ENCODE peak calls at places on chromosome 19, in eight cellular contexts. One of them, this sample, is unnamed.

GRCh38 chr19:5086725-5087439 is 118.0 kb downstream of the KDM4B start:
- DNase-seq in IMR-90: no peak
- DNase-seq in Peyer's patch: no peak
- DNase-seq in GM23338: peak; percentile 70
- DNase-seq in AG10803: no peak
- DNase-seq in astrocyte of the spinal cord: no peak
- DNase-seq in BE2C: peak; percentile 52
- DNase-seq in uterus: no peak
- DNase-seq in this sample: no peak

GRCh38 chr19:16319466-16319865 is 5.2 kb upstream of the KLF2 start:
- DNase-seq in IMR-90: peak; percentile 49
- DNase-seq in Peyer's patch: peak; percentile 62
- DNase-seq in GM23338: no peak
- DNase-seq in AG10803: peak; percentile 23
- DNase-seq in astrocyte of the spinal cord: peak; percentile 71
- DNase-seq in BE2C: no peak
- DNase-seq in uterus: no peak
- DNase-seq in this sample: no peak

GRCh38 chr19:41305923-41306322 is 4.0 kb upstream of the CCDC97 start:
- DNase-seq in IMR-90: no peak
- DNase-seq in Peyer's patch: no peak
- DNase-seq in GM23338: no peak
- DNase-seq in AG10803: no peak
- DNase-seq in astrocyte of the spinal cord: no peak
- DNase-seq in BE2C: no peak
- DNase-seq in uterus: no peak
- DNase-seq in this sample: no peak

GRCh38 chr19:11264452-11265176 is 2.3 kb upstream of the DOCK6 start:
- DNase-seq in IMR-90: no peak
- DNase-seq in Peyer's patch: peak; percentile 82
- DNase-seq in GM23338: peak; percentile 70
- DNase-seq in AG10803: no peak
- DNase-seq in astrocyte of the spinal cord: no peak
- DNase-seq in BE2C: no peak
- DNase-seq in uterus: peak; percentile 55
- DNase-seq in this sample: no peak

GRCh38 chr19:16327911-16328823 is 3.5 kb downstream of the KLF2 start:
- DNase-seq in IMR-90: peak; percentile 86
- DNase-seq in Peyer's patch: peak; percentile 85
- DNase-seq in GM23338: no peak
- DNase-seq in AG10803: peak; percentile 93
- DNase-seq in astrocyte of the spinal cord: peak; percentile 38
- DNase-seq in BE2C: no peak
- DNase-seq in uterus: peak; percentile 93
- DNase-seq in this sample: peak; percentile 91

GRCh38 chr19:55578761-55579747 is 1.6 kb downstream of the ZNF579 start:
- DNase-seq in IMR-90: no peak
- DNase-seq in Peyer's patch: no peak
- DNase-seq in GM23338: no peak
- DNase-seq in AG10803: no peak
- DNase-seq in astrocyte of the spinal cord: no peak
- DNase-seq in BE2C: no peak
- DNase-seq in uterus: no peak
- DNase-seq in this sample: no peak

GRCh38 chr19:57786906-57787305 is 17.4 kb downstream of the ZNF586 start:
- DNase-seq in IMR-90: no peak
- DNase-seq in Peyer's patch: no peak
- DNase-seq in GM23338: peak; percentile 48
- DNase-seq in AG10803: no peak
- DNase-seq in astrocyte of the spinal cord: no peak
- DNase-seq in BE2C: no peak
- DNase-seq in uterus: no peak
- DNase-seq in this sample: no peak

GRCh38 chr19:4454952-4455738 is 2.4 kb downstream of the UBXN6 start:
- DNase-seq in IMR-90: peak; percentile 62
- DNase-seq in Peyer's patch: no peak
- DNase-seq in GM23338: no peak
- DNase-seq in AG10803: peak; percentile 70
- DNase-seq in astrocyte of the spinal cord: peak; percentile 31
- DNase-seq in BE2C: no peak
- DNase-seq in uterus: peak; percentile 75
- DNase-seq in this sample: peak; percentile 95

GRCh38 chr19:55626350-55626749 is 2.0 kb upstream of the ZNF784 start:
- DNase-seq in IMR-90: no peak
- DNase-seq in Peyer's patch: peak; percentile 68
- DNase-seq in GM23338: no peak
- DNase-seq in AG10803: no peak
- DNase-seq in astrocyte of the spinal cord: no peak
- DNase-seq in BE2C: no peak
- DNase-seq in uterus: no peak
- DNase-seq in this sample: no peak

GRCh38 chr19:16367269-16367683 is 42.6 kb downstream of the KLF2 start:
- DNase-seq in IMR-90: no peak
- DNase-seq in Peyer's patch: peak; percentile 83
- DNase-seq in GM23338: no peak
- DNase-seq in AG10803: no peak
- DNase-seq in astrocyte of the spinal cord: no peak
- DNase-seq in BE2C: no peak
- DNase-seq in uterus: no peak
- DNase-seq in this sample: no peak

GRCh38 chr19:4518345-4519171 is at the start of gene PLIN4:
- DNase-seq in IMR-90: peak; percentile 38
- DNase-seq in Peyer's patch: no peak
- DNase-seq in GM23338: peak; percentile 53
- DNase-seq in AG10803: peak; percentile 39
- DNase-seq in astrocyte of the spinal cord: no peak
- DNase-seq in BE2C: no peak
- DNase-seq in uterus: peak; percentile 91
- DNase-seq in this sample: peak; percentile 79

GRCh38 chr19:525857-526419 is 5.6 kb upstream of the CDC34 start:
- DNase-seq in IMR-90: no peak
- DNase-seq in Peyer's patch: no peak
- DNase-seq in GM23338: no peak
- DNase-seq in AG10803: no peak
- DNase-seq in astrocyte of the spinal cord: no peak
- DNase-seq in BE2C: peak; percentile 9
- DNase-seq in uterus: no peak
- DNase-seq in this sample: no peak

GRCh38 chr19:10560154-10560553 is 5.7 kb downstream of the KRI1 start:
- DNase-seq in IMR-90: no peak
- DNase-seq in Peyer's patch: no peak
- DNase-seq in GM23338: no peak
- DNase-seq in AG10803: no peak
- DNase-seq in astrocyte of the spinal cord: no peak
- DNase-seq in BE2C: no peak
- DNase-seq in uterus: no peak
- DNase-seq in this sample: no peak

GRCh38 chr19:15288146-15288963 is 44.0 kb downstream of the BRD4 start:
- DNase-seq in IMR-90: peak; percentile 24
- DNase-seq in Peyer's patch: peak; percentile 81
- DNase-seq in GM23338: no peak
- DNase-seq in AG10803: peak; percentile 70
- DNase-seq in astrocyte of the spinal cord: peak; percentile 29
- DNase-seq in BE2C: peak; percentile 85
- DNase-seq in uterus: no peak
- DNase-seq in this sample: peak; percentile 55
- TF ChIP-seq CTCF in IMR-90: no peak
- TF ChIP-seq CTCF in Peyer's patch: no peak
- TF ChIP-seq CTCF in GM23338: no peak
- TF ChIP-seq CTCF in AG10803: peak; percentile 25
- TF ChIP-seq CTCF in astrocyte of the spinal cord: no peak
- TF ChIP-seq CTCF in BE2C: peak; percentile 31
- TF ChIP-seq CTCF in uterus: no peak
- TF ChIP-seq CTCF in this sample: no peak

GRCh38 chr19:1825909-1826556 is 14.0 kb upstream of the ATP8B3 start:
- DNase-seq in IMR-90: peak; percentile 56
- DNase-seq in Peyer's patch: peak; percentile 86
- DNase-seq in GM23338: peak; percentile 92
- DNase-seq in AG10803: peak; percentile 52
- DNase-seq in astrocyte of the spinal cord: peak; percentile 50
- DNase-seq in BE2C: peak; percentile 89
- DNase-seq in uterus: peak; percentile 77
- DNase-seq in this sample: peak; percentile 61
- H3K4me3 ChIP-seq in IMR-90: no peak overlapping the region
- H3K4me3 ChIP-seq in Peyer's patch: no peak overlapping the region
- H3K4me3 ChIP-seq in GM23338: no peak overlapping the region
- H3K4me3 ChIP-seq in AG10803: no peak overlapping the region
- H3K4me3 ChIP-seq in astrocyte of the spinal cord: no peak overlapping the region
- H3K4me3 ChIP-seq in BE2C: no peak overlapping the region
- H3K4me3 ChIP-seq in uterus: no peak overlapping the region
- H3K4me3 ChIP-seq in this sample: no peak overlapping the region

DNA sequence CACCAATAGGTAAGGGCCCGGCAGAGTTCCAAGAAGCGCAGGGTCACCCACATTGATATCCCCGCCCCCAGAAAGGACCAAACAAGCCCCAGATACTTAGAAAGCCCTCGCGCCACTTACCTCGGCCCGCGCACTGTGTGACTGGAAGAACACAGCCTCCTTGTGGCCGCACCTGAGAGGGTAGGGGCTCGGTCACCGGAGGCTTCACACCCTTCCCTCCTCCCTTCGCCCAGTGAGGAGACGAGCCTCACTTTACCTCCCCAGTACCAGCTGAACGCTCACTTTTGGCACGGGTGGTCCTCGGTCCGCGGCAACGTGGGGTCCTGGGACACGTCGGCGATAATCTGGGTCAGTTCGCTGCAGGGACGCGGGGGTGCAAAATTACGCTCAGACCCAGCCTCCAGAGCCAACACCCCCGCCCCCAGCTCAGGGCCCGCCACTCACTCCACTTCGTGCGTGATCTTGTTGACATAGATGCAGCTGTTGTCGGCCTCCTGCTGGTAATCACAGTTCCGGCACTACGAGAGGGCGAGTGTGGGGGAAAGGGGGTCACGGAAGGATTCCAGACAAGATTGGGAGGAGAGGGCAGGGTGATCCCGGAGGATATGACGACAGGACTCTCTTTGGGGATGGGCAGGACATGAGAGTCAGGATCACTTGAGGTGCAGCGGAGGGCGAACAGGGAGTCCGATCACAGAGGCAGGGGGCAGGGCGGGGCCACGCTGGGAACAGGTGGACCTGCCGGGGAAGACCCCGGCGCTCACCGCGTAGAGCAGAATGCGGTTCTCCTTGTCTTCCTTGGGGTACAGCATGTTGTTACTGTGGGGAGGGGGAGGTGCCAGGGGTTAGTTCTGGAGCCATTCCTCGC is 546 bp downstream of the POLR2I start:
- DNase-seq in IMR-90: peak; percentile 30
- DNase-seq in Peyer's patch: peak; percentile 51
- DNase-seq in GM23338: peak; percentile 83
- DNase-seq in AG10803: peak; percentile 38
- DNase-seq in astrocyte of the spinal cord: no peak
- DNase-seq in BE2C: no peak
- DNase-seq in uterus: no peak
- DNase-seq in this sample: peak; percentile 47
- TF ChIP-seq CTCF in IMR-90: peak; percentile 24
- TF ChIP-seq CTCF in Peyer's patch: no peak
- TF ChIP-seq CTCF in GM23338: peak; percentile 33
- TF ChIP-seq CTCF in AG10803: peak; percentile 30
- TF ChIP-seq CTCF in astrocyte of the spinal cord: peak; percentile 26
- TF ChIP-seq CTCF in BE2C: peak; percentile 0
- TF ChIP-seq CTCF in uterus: no peak
- TF ChIP-seq CTCF in this sample: peak; percentile 11

GRCh38 chr19:54148158-54148557 is 10.6 kb downstream of the CNOT3 start:
- DNase-seq in IMR-90: no peak
- DNase-seq in Peyer's patch: no peak
- DNase-seq in GM23338: no peak
- DNase-seq in AG10803: no peak
- DNase-seq in astrocyte of the spinal cord: no peak
- DNase-seq in BE2C: no peak
- DNase-seq in uterus: no peak
- DNase-seq in this sample: no peak
- H3K4me3 ChIP-seq in IMR-90: no peak overlapping the region
- H3K4me3 ChIP-seq in Peyer's patch: no peak overlapping the region
- H3K4me3 ChIP-seq in GM23338: no peak overlapping the region
- H3K4me3 ChIP-seq in AG10803: no peak overlapping the region
- H3K4me3 ChIP-seq in astrocyte of the spinal cord: no peak overlapping the region
- H3K4me3 ChIP-seq in BE2C: no peak overlapping the region
- H3K4me3 ChIP-seq in uterus: no peak overlapping the region
- H3K4me3 ChIP-seq in this sample: no peak overlapping the region

DNA sequence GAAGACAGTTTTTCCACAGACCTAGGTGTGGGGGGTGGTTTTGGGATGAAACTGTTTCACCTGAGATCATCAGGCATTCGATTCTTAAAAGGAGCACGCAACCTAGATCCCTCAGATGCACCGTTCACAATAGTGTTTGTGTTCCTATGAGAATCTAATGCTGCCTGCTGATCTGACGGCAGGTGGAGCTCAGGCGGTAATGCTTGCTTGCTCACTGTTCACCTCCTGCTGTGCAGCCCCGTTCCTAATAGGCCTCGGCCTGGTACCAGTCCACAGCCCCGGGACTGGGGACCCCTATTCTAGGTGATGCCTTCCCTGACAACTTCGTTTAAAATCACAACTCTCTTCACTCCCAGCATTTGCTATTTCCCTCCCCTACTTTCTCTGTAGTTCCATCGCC is 149.6 kb downstream of the IER2 start:
- DNase-seq in IMR-90: no peak
- DNase-seq in Peyer's patch: no peak
- DNase-seq in GM23338: peak; percentile 25
- DNase-seq in AG10803: no peak
- DNase-seq in astrocyte of the spinal cord: no peak
- DNase-seq in BE2C: no peak
- DNase-seq in uterus: no peak
- DNase-seq in this sample: no peak
- TF ChIP-seq CTCF in IMR-90: no peak
- TF ChIP-seq CTCF in Peyer's patch: no peak
- TF ChIP-seq CTCF in GM23338: no peak
- TF ChIP-seq CTCF in AG10803: no peak
- TF ChIP-seq CTCF in astrocyte of the spinal cord: no peak
- TF ChIP-seq CTCF in BE2C: no peak
- TF ChIP-seq CTCF in uterus: no peak
- TF ChIP-seq CTCF in this sample: no peak